ENCODE peak calls at places on chromosomes 11 and 22, in seven cellular contexts. L is sigmoid colon, C is HCT116, D is prostate gland, X is uterus, H is A549, Y is transverse colon. J is an unnamed sample.

GRCh38 chr11:131349368-131350086 is 20.9 kb upstream of the NTM start:
- DNase-seq in C (no peak), Y (no peak), X (no peak), L (no peak), D (no peak), H (no peak), J (no peak)

GRCh38 chr11:123429336-123429735 is 733 bp upstream of the GRAMD1B start:
- DNase-seq in L (no peak), Y (no peak), H (no peak), C (no peak), X (no peak), D (no peak), J (no peak)

GRCh38 chr11:108097179-108097578 is 24.2 kb upstream of the ACAT1 start:
- DNase-seq in D (no peak), Y (no peak), H (no peak), X (no peak), C (no peak), L (no peak), J (no peak)

GRCh38 chr11:73463359-73463758 is 87.2 kb downstream of the RELT start:
- DNase-seq in H (peak), D (no peak), C (no peak), X (no peak), Y (no peak), L (no peak), J (peak)

GRCh38 chr11:68843703-68844312 is 2.1 kb upstream of the CPT1A start:
- DNase-seq in Y (peak), H (peak), L (peak), X (peak), C (peak), D (peak), J (peak)

GRCh38 chr11:16154715-16155396 is 201.5 kb downstream of the SOX6 start:
- DNase-seq in X (no peak), L (no peak), D (no peak), C (no peak), H (peak), Y (no peak), J (no peak)

GRCh38 chr11:125441648-125442410 is 54.2 kb downstream of the FEZ1 start:
- DNase-seq in Y (no peak), D (no peak), X (no peak), H (no peak), C (no peak), L (peak), J (no peak)

GRCh38 chr22:49997932-49998717 is 14.4 kb downstream of the IL17REL start:
- DNase-seq in C (no peak), H (no peak), L (no peak), Y (no peak), X (no peak), D (no peak), J (no peak)

GRCh38 chr22:44245867-44246266 is 65.1 kb downstream of the PARVG start:
- DNase-seq in C (no peak), X (no peak), H (no peak), D (no peak), L (no peak), Y (no peak), J (no peak)

GRCh38 chr11:94731921-94732601 is 36.1 kb upstream of the AMOTL1 start:
- DNase-seq in X (peak), H (peak), D (no peak), Y (no peak), L (peak), C (no peak), J (peak)

GRCh38 chr11:61472282-61472681 is 36.3 kb upstream of the LRRC10B start:
- DNase-seq in C (no peak), H (no peak), X (peak), L (peak), D (no peak), Y (no peak), J (peak)

GRCh38 chr11:2420502-2421225 is 20.1 kb downstream of the TSSC4 start:
- DNase-seq in Y (peak), C (peak), L (peak), H (peak), D (peak), X (peak), J (peak)

GRCh38 chr11:116918925-116919653 is 81.7 kb upstream of the APOA1 start:
- DNase-seq in C (no peak), Y (no peak), D (no peak), H (no peak), L (no peak), X (no peak), J (peak)

GRCh38 chr11:6402561-6402981 is 12.3 kb downstream of the SMPD1 start:
- DNase-seq in H (no peak), D (no peak), L (no peak), C (no peak), X (no peak), Y (peak), J (peak)

GRCh38 chr11:11486002-11486401 is 133.0 kb upstream of the CSNK2A3 start:
- DNase-seq in C (no peak), D (no peak), X (no peak), L (no peak), H (no peak), Y (peak), J (no peak)

GRCh38 chr11:47393163-47394049 is 15.0 kb upstream of the SLC39A13 start:
- DNase-seq in D (no peak), X (no peak), Y (no peak), C (no peak), H (no peak), L (peak), J (peak)

GRCh38 chr11:47394050-47394321 is 14.4 kb upstream of the SLC39A13 start:
- DNase-seq in C (no peak), Y (no peak), H (no peak), X (no peak), L (peak), D (no peak), J (no peak)

GRCh38 chr11:47395225-47396048 is 13.0 kb upstream of the SLC39A13 start:
- DNase-seq in C (no peak), L (no peak), H (no peak), X (no peak), D (no peak), Y (no peak), J (peak)

GRCh38 chr11:47396049-47396320 is 12.4 kb upstream of the SLC39A13 start:
- DNase-seq in C (no peak), D (no peak), H (no peak), X (no peak), L (no peak), Y (no peak), J (no peak)

DNA sequence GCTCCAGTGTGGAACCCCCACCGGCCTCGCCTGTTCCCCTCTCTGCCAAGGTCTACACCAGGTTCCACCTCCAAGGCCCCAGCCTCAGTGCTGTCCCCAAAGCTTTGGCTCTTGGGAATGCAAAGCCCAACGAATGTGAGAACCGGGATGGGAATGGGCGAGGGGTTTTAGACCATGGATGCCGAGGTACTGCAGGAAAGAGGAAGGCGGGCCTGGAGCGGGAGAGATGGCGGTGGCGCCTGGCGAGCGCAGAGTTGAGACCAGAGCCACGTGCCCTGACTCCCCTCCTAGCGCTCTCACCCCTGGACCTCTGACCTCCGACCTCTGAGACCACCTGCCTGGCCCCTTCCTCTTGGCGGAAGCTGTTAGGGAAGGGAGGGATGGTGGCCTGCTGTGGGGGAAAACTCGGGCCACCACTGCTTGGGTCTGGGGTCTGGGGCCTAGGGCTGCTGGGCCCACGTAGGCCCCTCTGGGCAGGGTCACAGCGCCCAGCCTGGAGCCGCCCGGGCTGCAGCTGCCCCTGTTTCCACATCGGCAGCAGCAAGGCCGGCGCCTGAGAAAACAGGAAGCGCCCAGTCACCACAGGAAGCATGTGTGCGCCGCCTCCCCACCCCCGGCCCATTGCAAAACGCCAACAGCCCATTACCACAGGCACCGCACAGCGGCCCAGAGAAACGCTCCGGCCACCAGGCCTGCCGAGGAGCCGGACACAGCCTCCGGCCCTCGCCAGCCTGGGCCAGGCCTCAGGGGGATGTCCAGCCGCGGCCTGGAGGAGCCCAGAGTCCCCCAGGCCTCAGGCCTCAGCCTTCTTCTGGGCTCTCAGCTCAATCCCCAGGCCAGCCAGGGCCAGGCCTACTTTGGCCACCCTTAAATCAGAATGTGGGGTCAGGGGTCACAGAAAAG is 13.8 kb upstream of the SLC39A13 start:
- DNase-seq in Y (peak), C (no peak), D (no peak), H (no peak), L (peak), X (no peak), J (peak)
- TF ChIP-seq POLR2A in Y (peak), C (no peak), D (no peak), H (no peak), L (no peak), X (peak), J (peak)

GRCh38 chr11:57499413-57499982 is 16.0 kb downstream of the SLC43A1 start:
- DNase-seq in L (peak), Y (peak), C (peak), H (peak), X (peak), D (peak), J (peak)
- TF ChIP-seq POLR2A in L (no peak), Y (peak), C (no peak), H (peak), X (peak), D (peak), J (no peak)

DNA sequence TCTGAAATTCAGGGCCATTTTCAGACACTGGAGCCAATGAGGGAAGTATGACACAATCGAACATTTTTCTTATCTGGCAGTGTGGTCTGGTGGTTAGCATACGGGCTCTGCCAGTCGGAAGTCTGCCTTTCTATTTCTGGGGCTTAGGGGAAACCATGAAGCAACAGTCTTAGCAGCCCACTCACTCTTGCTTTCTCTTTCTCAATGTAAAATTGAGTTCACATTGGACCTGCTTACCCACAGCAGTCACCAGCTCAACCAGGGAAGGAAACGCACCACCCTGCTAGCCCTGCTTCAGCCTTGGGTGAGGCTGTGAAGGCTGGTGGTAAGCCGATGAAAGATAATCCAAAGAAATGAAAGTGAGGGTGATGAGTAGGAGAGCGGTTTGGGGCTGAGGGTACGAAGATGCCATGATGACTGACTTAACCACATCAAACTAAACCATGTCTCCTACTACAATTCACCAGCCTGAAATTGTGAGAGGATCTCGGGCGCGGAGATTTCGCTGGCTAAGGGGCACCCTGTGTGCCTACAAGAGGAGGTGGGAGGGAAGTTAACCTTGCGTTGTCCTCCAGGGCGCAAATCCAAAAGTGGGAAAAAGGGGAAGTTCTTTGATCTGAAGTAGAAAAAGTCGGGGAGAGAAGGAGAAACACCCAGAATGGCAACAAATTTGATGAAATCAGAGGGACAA is 2.0 kb upstream of the LMO2 start:
- DNase-seq in L (no peak), C (no peak), D (no peak), Y (no peak), H (no peak), X (no peak), J (peak)
- TF ChIP-seq POLR2A in L (no peak), C (no peak), D (no peak), Y (no peak), H (no peak), X (no peak), J (peak)

DNA sequence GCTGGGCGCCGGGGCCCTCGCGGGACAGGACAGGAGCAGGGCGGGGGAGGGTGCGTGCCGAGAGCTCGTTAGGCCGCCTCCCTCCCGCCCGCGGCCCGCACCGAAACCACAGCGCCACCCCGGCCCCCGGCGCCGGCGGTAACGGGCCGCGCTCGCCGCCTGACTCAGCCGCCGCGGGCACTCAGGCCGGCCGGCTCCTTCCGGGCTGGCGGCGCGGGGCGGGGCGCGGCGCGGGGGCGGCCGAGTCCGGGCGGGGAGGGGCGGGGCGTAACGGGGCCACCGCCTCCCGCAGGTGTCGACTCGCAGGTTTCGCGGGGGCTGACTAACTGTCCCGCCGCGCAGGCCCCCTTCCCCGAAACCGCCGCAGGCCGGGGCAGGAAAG is at the start of gene AP5B1:
- DNase-seq in Y (peak), L (peak), C (no peak), H (peak), X (no peak), D (peak), J (peak)
- TF ChIP-seq POLR2A in Y (no peak), L (no peak), C (no peak), H (peak), X (peak), D (peak), J (peak)

GRCh38 chr11:45906096-45906682 is 882 bp downstream of the FREY1 start:
- DNase-seq in Y (peak), C (no peak), L (no peak), X (no peak), D (no peak), H (no peak), J (no peak)
- TF ChIP-seq POLR2A in Y (no peak), C (no peak), L (no peak), X (no peak), D (no peak), H (no peak), J (no peak)